ENCODE peak calls at places on chromosome 2, in six cellular contexts. T is MM.1S, Q is coronary artery, Y is psoas muscle, X is heart left ventricle, S is cardiac muscle cell. H is an unnamed sample.

GRCh38 chr2:181937473-181937872 is 45.9 kb downstream of the ITPRID2 start:
- DNase-seq in Y (no peak), S (peak; percentile 30), T (no peak), X (no peak), Q (no peak), H (no peak)

GRCh38 chr2:43255249-43255960 is 29.0 kb upstream of the ZFP36L2 start:
- DNase-seq in S (no peak), Y (no peak), X (no peak), T (no peak), Q (no peak), H (no peak)

GRCh38 chr2:99697811-99698568 is 208.2 kb upstream of the REV1 start:
- DNase-seq in S (peak; percentile 61), T (no peak), Q (peak; percentile 70), Y (peak; percentile 28), X (peak; percentile 70), H (no peak)

GRCh38 chr2:55901322-55901721 is 22.3 kb downstream of the EFEMP1 start:
- DNase-seq in X (no peak), T (no peak), Y (no peak), S (peak; percentile 56), Q (no peak), H (no peak)

GRCh38 chr2:14642499-14642898 is 10.0 kb downstream of the LRATD1 start:
- DNase-seq in S (no peak), Q (no peak), Y (no peak), T (no peak), X (no peak), H (no peak)

GRCh38 chr2:71846669-71847291 is 300.9 kb downstream of the CYP26B1 start:
- DNase-seq in S (peak; percentile 28), Q (no peak), X (no peak), T (no peak), Y (no peak), H (no peak)

GRCh38 chr2:56448403-56448998 is 264.7 kb downstream of the CCDC85A start:
- DNase-seq in T (no peak), Q (no peak), X (no peak), S (no peak), Y (no peak), H (no peak)

GRCh38 chr2:150625300-150625699 is 137.8 kb upstream of the RND3 start:
- DNase-seq in S (no peak), Q (no peak), Y (no peak), T (no peak), X (no peak), H (no peak)

GRCh38 chr2:238560234-238560633 is 133.5 kb downstream of the ASB1 start:
- DNase-seq in Q (no peak), Y (no peak), T (no peak), X (no peak), S (no peak), H (no peak)

GRCh38 chr2:54728669-54729120 is 5.2 kb downstream of the EML6 start:
- DNase-seq in Q (no peak), S (peak; percentile 60), Y (no peak), T (no peak), X (no peak), H (no peak)

GRCh38 chr2:240993446-240994160 is 4.8 kb upstream of the SNED1 start:
- DNase-seq in Y (no peak), Q (no peak), X (no peak), S (no peak), T (no peak), H (no peak)

GRCh38 chr2:141871913-141872634 is 258.7 kb downstream of the LRP1B start:
- DNase-seq in X (no peak), S (no peak), T (no peak), Y (no peak), Q (no peak), H (no peak)

GRCh38 chr2:96771792-96772618 is 11.3 kb downstream of the CNNM4 start:
- DNase-seq in S (no peak), Y (no peak), X (no peak), T (no peak), Q (no peak), H (no peak)

GRCh38 chr2:7031424-7032245 is 114.4 kb downstream of the RNF144A start:
- DNase-seq in Q (no peak), X (no peak), Y (peak; percentile 52), S (peak; percentile 71), T (peak; percentile 15), H (peak; percentile 58)

GRCh38 chr2:11862049-11862448 is 115.6 kb downstream of the LPIN1 start:
- DNase-seq in S (no peak), X (no peak), Y (no peak), T (no peak), Q (peak; percentile 12), H (no peak)

GRCh38 chr2:84492571-84492970 is 23.7 kb upstream of the DNAH6 start:
- DNase-seq in Q (no peak), S (no peak), Y (no peak), T (no peak), X (no peak), H (no peak)

GRCh38 chr2:15797231-15797945 is 143.0 kb upstream of the MYCN start:
- DNase-seq in T (no peak), Q (no peak), X (no peak), S (no peak), Y (no peak), H (peak; percentile 68)

GRCh38 chr2:231904161-231904611 is 22.0 kb downstream of the NPPC start:
- DNase-seq in Q (no peak), T (no peak), S (no peak), X (no peak), Y (no peak), H (no peak)

GRCh38 chr2:235082939-235083338 is 131.1 kb downstream of the SH3BP4 start:
- DNase-seq in Q (no peak), S (no peak), T (no peak), X (no peak), Y (no peak), H (no peak)

GRCh38 chr2:241123816-241124536 is 21.9 kb upstream of the MTERF4 start:
- DNase-seq in T (no peak), Q (no peak), S (no peak), Y (no peak), X (no peak), H (no peak)

GRCh38 chr2:121075006-121075545 is 209.9 kb downstream of the TFCP2L1 start:
- DNase-seq in Q (no peak), Y (peak; percentile 45), S (peak; percentile 92), T (no peak), X (no peak), H (peak; percentile 82)

GRCh38 chr2:217654173-217654572 is 348.6 kb downstream of the TNS1 start:
- DNase-seq in X (no peak), S (no peak), T (no peak), Y (no peak), Q (no peak), H (no peak)

GRCh38 chr2:178716394-178716793 is 90.8 kb downstream of the TTN start:
- DNase-seq in Y (no peak), Q (no peak), X (no peak), T (no peak), S (no peak), H (no peak)

GRCh38 chr2:201580486-201580885 is 62.8 kb downstream of the TMEM237 start:
- DNase-seq in S (peak; percentile 95), Y (no peak), Q (no peak), X (no peak), T (no peak), H (no peak)

GRCh38 chr2:216911008-216911407 is 51.1 kb upstream of the TNP1 start:
- DNase-seq in T (no peak), Q (no peak), X (no peak), S (no peak), Y (no peak), H (no peak)

DNA sequence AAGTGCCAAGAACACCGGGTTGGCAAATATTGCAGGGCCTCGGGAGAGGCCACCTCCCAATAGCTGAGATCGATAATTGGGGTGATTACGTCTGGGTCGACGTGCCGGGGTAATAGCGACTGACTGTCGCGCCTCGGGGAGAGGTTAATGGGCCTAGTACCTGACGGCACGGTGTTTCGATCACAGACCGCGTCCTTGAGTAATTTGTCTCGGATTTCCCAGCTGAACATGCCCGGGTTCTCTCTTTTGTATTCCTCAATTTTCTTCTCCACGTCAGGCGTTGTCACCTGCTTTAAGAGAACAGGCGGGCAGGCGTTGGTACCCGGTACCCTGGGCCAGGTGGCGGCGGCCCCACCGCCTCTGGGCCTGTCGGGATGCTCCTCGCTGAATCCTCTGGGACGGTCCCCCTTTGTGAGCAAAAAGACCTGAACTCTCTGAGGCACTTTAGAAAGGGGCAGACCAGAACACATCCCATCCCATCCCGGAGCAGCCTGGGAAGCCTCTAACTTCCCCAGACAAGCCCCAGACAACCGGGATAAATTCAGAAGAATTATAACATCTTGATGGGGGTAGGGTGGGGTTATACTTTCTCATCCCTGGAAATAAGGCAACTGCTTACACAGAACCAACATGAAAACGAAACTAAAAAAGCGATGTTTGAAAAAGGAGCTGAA is 3.3 kb downstream of the PAX3 start:
- DNase-seq in Q (no peak), Y (no peak), X (no peak), S (no peak), T (peak; percentile 16), H (no peak)
- H3K4me3 ChIP-seq in Q (peak overlapping the region; percentile 63), Y (peak overlapping the region; percentile 36), X (peak overlapping the region; percentile 9), S (no peak overlapping the region), T (peak overlapping the region; percentile 36), H (no peak overlapping the region)

DNA sequence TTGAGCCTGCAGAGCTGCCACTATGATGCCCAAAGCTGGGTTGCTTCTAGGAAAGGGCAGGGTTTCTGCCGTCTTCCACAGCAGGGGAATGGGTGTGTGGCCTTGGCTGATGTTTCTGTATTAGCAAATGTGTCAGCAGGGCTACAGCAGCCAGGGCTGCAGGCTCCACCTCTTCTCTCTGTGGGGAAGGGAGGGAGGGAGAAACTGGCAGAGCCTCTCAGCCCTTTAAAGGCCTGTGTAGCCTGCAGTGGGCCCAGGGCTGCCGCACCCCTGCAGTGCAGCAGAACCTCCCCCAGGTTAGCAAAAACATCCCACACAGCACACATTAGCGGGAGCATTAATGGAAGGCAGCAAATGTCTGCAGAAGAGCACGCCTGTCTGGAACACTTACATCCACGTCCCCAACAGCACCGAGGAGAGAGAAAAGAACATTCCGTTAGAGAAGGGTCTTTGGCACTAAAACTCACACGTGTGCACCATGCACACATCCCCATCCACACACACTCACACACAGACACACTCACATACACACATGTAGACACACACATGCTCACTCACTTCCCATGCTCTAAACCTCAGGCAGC is 23.9 kb downstream of the MRPL35 start:
- DNase-seq in Y (peak; percentile 50), S (peak; percentile 72), Q (peak; percentile 83), X (peak; percentile 88), T (no peak), H (no peak)
- H3K27ac ChIP-seq in Y (peak overlapping the region; percentile 89), S (peak overlapping the region; percentile 61), Q (peak overlapping the region; percentile 86), X (peak overlapping the region; percentile 89), T (no peak overlapping the region), H (peak overlapping the region; percentile 77)

GRCh38 chr2:211216221-211216620 is 659.8 kb downstream of the CPS1 start:
- DNase-seq in Q (no peak), Y (no peak), X (no peak), T (peak; percentile 41), S (no peak), H (no peak)
- TF ChIP-seq CTCF in Q (no peak), Y (no peak), X (no peak), T (peak; percentile 42), S (no peak), H (no peak)

DNA sequence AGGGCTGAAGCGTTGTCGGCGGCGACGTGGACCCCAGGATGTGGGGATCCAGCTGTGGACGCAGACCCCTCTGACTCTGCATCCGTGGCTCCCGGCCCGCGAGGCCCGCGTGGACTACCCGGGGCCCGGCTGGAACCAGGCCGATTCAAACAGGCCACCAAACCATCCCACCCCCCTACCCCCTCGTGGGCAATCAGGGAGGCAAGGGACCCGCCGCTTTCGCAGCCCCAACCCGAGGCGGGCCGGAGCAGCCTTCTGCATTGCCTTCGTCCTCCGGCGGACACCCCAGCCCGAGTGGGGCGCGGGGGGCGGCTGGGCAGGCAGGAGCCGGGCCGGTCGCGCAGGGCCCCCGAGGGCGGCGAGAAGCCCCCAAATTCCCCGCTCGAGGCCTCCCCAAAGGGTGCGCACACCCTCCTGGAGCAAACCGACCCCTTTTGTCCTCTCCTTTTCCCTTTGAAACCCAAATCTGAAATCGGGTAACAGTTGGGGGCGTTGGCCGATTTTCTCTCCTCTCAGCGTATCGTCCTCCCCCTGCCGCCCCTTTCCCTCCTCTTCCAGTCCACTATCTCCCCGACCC is 7.3 kb downstream of the SP9 start:
- DNase-seq in X (no peak), S (no peak), Q (no peak), Y (peak; percentile 19), T (no peak), H (no peak)
- H3K4me3 ChIP-seq in X (no peak overlapping the region), S (peak overlapping the region; percentile 19), Q (peak overlapping the region; percentile 54), Y (peak overlapping the region; percentile 47), T (peak overlapping the region; percentile 61), H (peak overlapping the region; percentile 70)

H was measured in WERI-Rb-1.